ENCODE peak calls at places on chromosomes 6 and 20, in four cellular contexts. One of them, this sample, is unnamed.

GRCh38 chr6:33154349-33154748 is 37.9 kb downstream of the COL11A2 start:
- DNase-seq in non-pigmented ciliary epithelial cell: no peak
- DNase-seq in mucosa of gallbladder: no peak
- DNase-seq in adrenal gland: no peak
- DNase-seq in this sample: no peak

GRCh38 chr20:24948939-24949679 is at the start of gene CST7:
- DNase-seq in non-pigmented ciliary epithelial cell: no peak
- DNase-seq in mucosa of gallbladder: peak; percentile 35
- DNase-seq in adrenal gland: no peak
- DNase-seq in this sample: peak; percentile 50

GRCh38 chr6:97867177-97867576 is 584.2 kb upstream of the MMS22L start:
- DNase-seq in non-pigmented ciliary epithelial cell: no peak
- DNase-seq in mucosa of gallbladder: no peak
- DNase-seq in adrenal gland: no peak
- DNase-seq in this sample: no peak

GRCh38 chr6:13140972-13141371 is 187.4 kb downstream of the TBC1D7 start:
- DNase-seq in non-pigmented ciliary epithelial cell: no peak
- DNase-seq in mucosa of gallbladder: no peak
- DNase-seq in adrenal gland: no peak
- DNase-seq in this sample: no peak

GRCh38 chr6:14709066-14709670 is 536.7 kb upstream of the JARID2 start:
- DNase-seq in non-pigmented ciliary epithelial cell: no peak
- DNase-seq in mucosa of gallbladder: no peak
- DNase-seq in adrenal gland: no peak
- DNase-seq in this sample: no peak

GRCh38 chr6:169411722-169412121 is 158.1 kb upstream of the THBS2 start:
- DNase-seq in non-pigmented ciliary epithelial cell: no peak
- DNase-seq in mucosa of gallbladder: no peak
- DNase-seq in adrenal gland: no peak
- DNase-seq in this sample: no peak

GRCh38 chr6:44452725-44453124 is 65.2 kb downstream of the CDC5L start:
- DNase-seq in non-pigmented ciliary epithelial cell: no peak
- DNase-seq in mucosa of gallbladder: no peak
- DNase-seq in adrenal gland: no peak
- DNase-seq in this sample: no peak

GRCh38 chr6:52610745-52611355 is 34.0 kb upstream of the TRAM2 start:
- DNase-seq in non-pigmented ciliary epithelial cell: no peak
- DNase-seq in mucosa of gallbladder: no peak
- DNase-seq in adrenal gland: no peak
- DNase-seq in this sample: no peak

GRCh38 chr6:39678914-39679313 is 46.3 kb downstream of the KIF6 start:
- DNase-seq in non-pigmented ciliary epithelial cell: no peak
- DNase-seq in mucosa of gallbladder: no peak
- DNase-seq in adrenal gland: no peak
- DNase-seq in this sample: no peak

GRCh38 chr20:3786126-3786484 is 435 bp downstream of the CENPB start:
- DNase-seq in non-pigmented ciliary epithelial cell: no peak
- DNase-seq in mucosa of gallbladder: peak; percentile 53
- DNase-seq in adrenal gland: peak; percentile 61
- DNase-seq in this sample: no peak

GRCh38 chr20:16296933-16297332 is 276.3 kb downstream of the KIF16B start:
- DNase-seq in non-pigmented ciliary epithelial cell: no peak
- DNase-seq in mucosa of gallbladder: no peak
- DNase-seq in adrenal gland: no peak
- DNase-seq in this sample: no peak

GRCh38 chr6:87154641-87155271 is 609 bp upstream of the ZNF292 start:
- DNase-seq in non-pigmented ciliary epithelial cell: no peak
- DNase-seq in mucosa of gallbladder: no peak
- DNase-seq in adrenal gland: no peak
- DNase-seq in this sample: no peak

GRCh38 chr20:23114448-23114847 is 28.3 kb upstream of the CD93 start:
- DNase-seq in non-pigmented ciliary epithelial cell: no peak
- DNase-seq in mucosa of gallbladder: no peak
- DNase-seq in adrenal gland: no peak
- DNase-seq in this sample: no peak

GRCh38 chr6:44446626-44447297 is 59.3 kb downstream of the CDC5L start:
- DNase-seq in non-pigmented ciliary epithelial cell: peak; percentile 71
- DNase-seq in mucosa of gallbladder: no peak
- DNase-seq in adrenal gland: no peak
- DNase-seq in this sample: no peak

GRCh38 chr6:137473651-137474050 is 20.5 kb downstream of the OLIG3 start:
- DNase-seq in non-pigmented ciliary epithelial cell: no peak
- DNase-seq in mucosa of gallbladder: no peak
- DNase-seq in adrenal gland: no peak
- DNase-seq in this sample: no peak

GRCh38 chr6:16007146-16007545 is 121.7 kb upstream of the MYLIP start:
- DNase-seq in non-pigmented ciliary epithelial cell: no peak
- DNase-seq in mucosa of gallbladder: no peak
- DNase-seq in adrenal gland: no peak
- DNase-seq in this sample: no peak

GRCh38 chr6:158801655-158802294 is 17.4 kb downstream of the EZR start:
- DNase-seq in non-pigmented ciliary epithelial cell: no peak
- DNase-seq in mucosa of gallbladder: no peak
- DNase-seq in adrenal gland: no peak
- DNase-seq in this sample: peak; percentile 83

GRCh38 chr6:163364641-163365040 is 49.9 kb upstream of the QKI start:
- DNase-seq in non-pigmented ciliary epithelial cell: no peak
- DNase-seq in mucosa of gallbladder: no peak
- DNase-seq in adrenal gland: no peak
- DNase-seq in this sample: no peak

GRCh38 chr20:44208770-44209169 is 1.8 kb downstream of the OSER1 start:
- DNase-seq in non-pigmented ciliary epithelial cell: no peak
- DNase-seq in mucosa of gallbladder: no peak
- DNase-seq in adrenal gland: no peak
- DNase-seq in this sample: no peak

GRCh38 chr6:148892247-148892646 is 145.4 kb downstream of the UST start:
- DNase-seq in non-pigmented ciliary epithelial cell: no peak
- DNase-seq in mucosa of gallbladder: no peak
- DNase-seq in adrenal gland: no peak
- DNase-seq in this sample: no peak

GRCh38 chr20:34083137-34083536 is 28.9 kb downstream of the EIF2S2 start:
- DNase-seq in non-pigmented ciliary epithelial cell: peak; percentile 65
- DNase-seq in mucosa of gallbladder: peak; percentile 73
- DNase-seq in adrenal gland: peak; percentile 78
- DNase-seq in this sample: peak; percentile 54

GRCh38 chr6:88698661-88699060 is 264.8 kb downstream of the RNGTT start:
- DNase-seq in non-pigmented ciliary epithelial cell: no peak
- DNase-seq in mucosa of gallbladder: no peak
- DNase-seq in adrenal gland: no peak
- DNase-seq in this sample: no peak

GRCh38 chr6:165557674-165558073 is 105.4 kb downstream of the PDE10A start:
- DNase-seq in non-pigmented ciliary epithelial cell: no peak
- DNase-seq in mucosa of gallbladder: no peak
- DNase-seq in adrenal gland: no peak
- DNase-seq in this sample: no peak

GRCh38 chr20:48879609-48880008 is 41.9 kb upstream of the ARFGEF2 start:
- DNase-seq in non-pigmented ciliary epithelial cell: no peak
- DNase-seq in mucosa of gallbladder: no peak
- DNase-seq in adrenal gland: no peak
- DNase-seq in this sample: no peak

GRCh38 chr6:107345398-107345797 is 114.0 kb downstream of the PDSS2 start:
- DNase-seq in non-pigmented ciliary epithelial cell: no peak
- DNase-seq in mucosa of gallbladder: no peak
- DNase-seq in adrenal gland: no peak
- DNase-seq in this sample: no peak

GRCh38 chr6:118551063-118551672 is 3.1 kb downstream of the PLN start:
- DNase-seq in non-pigmented ciliary epithelial cell: peak; percentile 47
- DNase-seq in mucosa of gallbladder: no peak
- DNase-seq in adrenal gland: no peak
- DNase-seq in this sample: no peak

GRCh38 chr6:37620519-37620918 is 77.2 kb downstream of the MDGA1 start:
- DNase-seq in non-pigmented ciliary epithelial cell: no peak
- DNase-seq in mucosa of gallbladder: peak; percentile 77
- DNase-seq in adrenal gland: no peak
- DNase-seq in this sample: peak; percentile 81

GRCh38 chr6:141598487-141598886 is 534.2 kb upstream of the GJE1 start:
- DNase-seq in non-pigmented ciliary epithelial cell: no peak
- DNase-seq in mucosa of gallbladder: no peak
- DNase-seq in adrenal gland: no peak
- DNase-seq in this sample: no peak

GRCh38 chr20:21640556-21640955 is 64.9 kb upstream of the PAX1 start:
- DNase-seq in non-pigmented ciliary epithelial cell: no peak
- DNase-seq in mucosa of gallbladder: no peak
- DNase-seq in adrenal gland: no peak
- DNase-seq in this sample: no peak

GRCh38 chr20:40932436-40932835 is 96.2 kb upstream of the TOP1 start:
- DNase-seq in non-pigmented ciliary epithelial cell: no peak
- DNase-seq in mucosa of gallbladder: no peak
- DNase-seq in adrenal gland: no peak
- DNase-seq in this sample: no peak

GRCh38 chr6:128803911-128804310 is 79.0 kb upstream of the LAMA2 start:
- DNase-seq in non-pigmented ciliary epithelial cell: peak; percentile 35
- DNase-seq in mucosa of gallbladder: peak; percentile 13
- DNase-seq in adrenal gland: no peak
- DNase-seq in this sample: no peak

GRCh38 chr6:70973591-70973990 is 16.7 kb upstream of the B3GAT2 start:
- DNase-seq in non-pigmented ciliary epithelial cell: no peak
- DNase-seq in mucosa of gallbladder: no peak
- DNase-seq in adrenal gland: no peak
- DNase-seq in this sample: no peak

GRCh38 chr20:61697666-61698597 is 367.7 kb downstream of the TAF4 start:
- DNase-seq in non-pigmented ciliary epithelial cell: no peak
- DNase-seq in mucosa of gallbladder: no peak
- DNase-seq in adrenal gland: no peak
- DNase-seq in this sample: no peak

GRCh38 chr20:4181956-4182945 is 166.9 kb upstream of the RNF24 start:
- DNase-seq in non-pigmented ciliary epithelial cell: no peak
- DNase-seq in mucosa of gallbladder: no peak
- DNase-seq in adrenal gland: no peak
- DNase-seq in this sample: no peak

GRCh38 chr6:120451508-120451907 is 882.8 kb downstream of the TBC1D32 start:
- DNase-seq in non-pigmented ciliary epithelial cell: no peak
- DNase-seq in mucosa of gallbladder: no peak
- DNase-seq in adrenal gland: no peak
- DNase-seq in this sample: no peak

GRCh38 chr6:32154514-32155161 is 697 bp downstream of the PPT2 start:
- DNase-seq in non-pigmented ciliary epithelial cell: no peak
- DNase-seq in mucosa of gallbladder: peak; percentile 69
- DNase-seq in adrenal gland: peak; percentile 71
- DNase-seq in this sample: peak; percentile 77

This sample was measured in left lobe of liver.